ENCODE peak calls at places on chromosome 14, in nine cellular contexts. One of them, this sample, is unnamed.

GRCh38 chr14:50600849-50601248 is 40.9 kb downstream of the ATL1 start:
- DNase-seq in cardiac fibroblast: peak; percentile 49
- DNase-seq in RWPE1: no peak
- DNase-seq in tibial artery: no peak
- DNase-seq in AG10803: no peak
- DNase-seq in PC-3: no peak
- DNase-seq in pancreas: peak; percentile 28
- DNase-seq in CD14-positive monocyte: no peak
- DNase-seq in right lobe of liver: peak; percentile 36
- DNase-seq in this sample: no peak

GRCh38 chr14:75832621-75833297 is 149.0 kb downstream of the TGFB3 start:
- DNase-seq in tibial artery: no peak
- DNase-seq in pancreas: peak; percentile 21
- DNase-seq in right lobe of liver: no peak
- DNase-seq in CD14-positive monocyte: no peak
- DNase-seq in AG10803: peak; percentile 55
- DNase-seq in cardiac fibroblast: peak; percentile 70
- DNase-seq in RWPE1: no peak
- DNase-seq in PC-3: peak; percentile 72
- DNase-seq in this sample: no peak

GRCh38 chr14:92728781-92729364 is 19.6 kb downstream of the LGMN start:
- DNase-seq in AG10803: no peak
- DNase-seq in PC-3: peak; percentile 92
- DNase-seq in pancreas: no peak
- DNase-seq in tibial artery: no peak
- DNase-seq in right lobe of liver: no peak
- DNase-seq in CD14-positive monocyte: peak; percentile 87
- DNase-seq in cardiac fibroblast: peak; percentile 58
- DNase-seq in RWPE1: peak; percentile 84
- DNase-seq in this sample: no peak

GRCh38 chr14:54135804-54136280 is 179.2 kb upstream of the BMP4 start:
- DNase-seq in pancreas: no peak
- DNase-seq in right lobe of liver: no peak
- DNase-seq in AG10803: no peak
- DNase-seq in PC-3: no peak
- DNase-seq in CD14-positive monocyte: no peak
- DNase-seq in cardiac fibroblast: no peak
- DNase-seq in tibial artery: no peak
- DNase-seq in RWPE1: no peak
- DNase-seq in this sample: no peak

GRCh38 chr14:34058510-34058909 is 107.6 kb upstream of the EGLN3 start:
- DNase-seq in AG10803: no peak
- DNase-seq in right lobe of liver: no peak
- DNase-seq in tibial artery: no peak
- DNase-seq in CD14-positive monocyte: no peak
- DNase-seq in cardiac fibroblast: no peak
- DNase-seq in PC-3: no peak
- DNase-seq in pancreas: no peak
- DNase-seq in RWPE1: no peak
- DNase-seq in this sample: no peak

GRCh38 chr14:50762001-50762930 is 68.7 kb downstream of the NIN start:
- DNase-seq in cardiac fibroblast: peak; percentile 7
- DNase-seq in PC-3: peak; percentile 86
- DNase-seq in CD14-positive monocyte: no peak
- DNase-seq in tibial artery: no peak
- DNase-seq in right lobe of liver: no peak
- DNase-seq in AG10803: peak; percentile 79
- DNase-seq in RWPE1: no peak
- DNase-seq in pancreas: no peak
- DNase-seq in this sample: no peak

GRCh38 chr14:99749142-99749541 is 44.1 kb upstream of the EML1 start:
- DNase-seq in cardiac fibroblast: no peak
- DNase-seq in right lobe of liver: no peak
- DNase-seq in RWPE1: no peak
- DNase-seq in tibial artery: no peak
- DNase-seq in AG10803: no peak
- DNase-seq in pancreas: no peak
- DNase-seq in PC-3: no peak
- DNase-seq in CD14-positive monocyte: no peak
- DNase-seq in this sample: no peak

GRCh38 chr14:36208690-36209278 is 32.3 kb upstream of the PTCSC3 start:
- DNase-seq in right lobe of liver: no peak
- DNase-seq in PC-3: no peak
- DNase-seq in AG10803: no peak
- DNase-seq in CD14-positive monocyte: no peak
- DNase-seq in tibial artery: no peak
- DNase-seq in RWPE1: no peak
- DNase-seq in cardiac fibroblast: no peak
- DNase-seq in pancreas: no peak
- DNase-seq in this sample: no peak

GRCh38 chr14:95305145-95305544 is 14.6 kb downstream of the CLMN start:
- DNase-seq in right lobe of liver: no peak
- DNase-seq in RWPE1: no peak
- DNase-seq in CD14-positive monocyte: no peak
- DNase-seq in pancreas: no peak
- DNase-seq in AG10803: no peak
- DNase-seq in PC-3: no peak
- DNase-seq in cardiac fibroblast: no peak
- DNase-seq in tibial artery: no peak
- DNase-seq in this sample: peak; percentile 40

GRCh38 chr14:93269341-93270068 is 62.4 kb downstream of the UBR7 start:
- DNase-seq in PC-3: peak; percentile 72
- DNase-seq in cardiac fibroblast: peak; percentile 36
- DNase-seq in RWPE1: no peak
- DNase-seq in right lobe of liver: no peak
- DNase-seq in tibial artery: no peak
- DNase-seq in pancreas: no peak
- DNase-seq in CD14-positive monocyte: no peak
- DNase-seq in AG10803: peak; percentile 57
- DNase-seq in this sample: no peak

GRCh38 chr14:60642790-60643397 is 6.4 kb downstream of the SIX1 start:
- DNase-seq in CD14-positive monocyte: no peak
- DNase-seq in right lobe of liver: no peak
- DNase-seq in AG10803: no peak
- DNase-seq in RWPE1: no peak
- DNase-seq in PC-3: no peak
- DNase-seq in tibial artery: no peak
- DNase-seq in pancreas: no peak
- DNase-seq in cardiac fibroblast: no peak
- DNase-seq in this sample: peak; percentile 93

GRCh38 chr14:89779707-89780106 is 174.8 kb downstream of the EFCAB11 start:
- DNase-seq in PC-3: no peak
- DNase-seq in right lobe of liver: no peak
- DNase-seq in RWPE1: no peak
- DNase-seq in tibial artery: no peak
- DNase-seq in cardiac fibroblast: no peak
- DNase-seq in CD14-positive monocyte: no peak
- DNase-seq in pancreas: no peak
- DNase-seq in AG10803: no peak
- DNase-seq in this sample: no peak
- TF ChIP-seq CTCF in PC-3: no peak
- TF ChIP-seq CTCF in right lobe of liver: no peak
- TF ChIP-seq CTCF in RWPE1: no peak
- TF ChIP-seq CTCF in tibial artery: no peak
- TF ChIP-seq CTCF in cardiac fibroblast: no peak
- TF ChIP-seq CTCF in CD14-positive monocyte: no peak
- TF ChIP-seq CTCF in pancreas: no peak
- TF ChIP-seq CTCF in AG10803: no peak
- TF ChIP-seq CTCF in this sample: no peak

GRCh38 chr14:84343637-84344036 is 1186.3 kb upstream of the FLRT2 start:
- DNase-seq in tibial artery: no peak
- DNase-seq in pancreas: no peak
- DNase-seq in cardiac fibroblast: peak; percentile 65
- DNase-seq in right lobe of liver: no peak
- DNase-seq in RWPE1: no peak
- DNase-seq in PC-3: no peak
- DNase-seq in AG10803: no peak
- DNase-seq in CD14-positive monocyte: no peak
- DNase-seq in this sample: no peak

DNA sequence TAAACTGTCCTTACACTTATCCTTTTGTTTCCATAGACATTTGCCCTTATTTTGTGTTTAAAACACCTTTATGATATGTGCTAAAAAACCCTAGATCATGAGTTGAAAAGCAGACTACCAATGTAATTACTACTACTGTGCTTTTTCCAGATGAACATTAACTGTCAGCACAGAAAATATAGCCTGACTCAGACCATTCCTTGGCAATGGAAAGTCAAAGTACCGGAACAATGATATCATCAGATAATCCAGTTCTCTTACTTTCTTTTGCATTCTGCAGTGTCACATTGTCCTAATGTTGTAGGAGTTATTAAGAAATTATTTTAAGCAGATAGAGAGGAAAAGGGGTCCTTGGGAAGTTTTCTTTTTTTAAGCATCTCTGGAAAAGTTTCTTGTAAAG is 1189.0 kb upstream of the FLRT2 start:
- DNase-seq in cardiac fibroblast: peak; percentile 41
- DNase-seq in CD14-positive monocyte: no peak
- DNase-seq in PC-3: no peak
- DNase-seq in RWPE1: no peak
- DNase-seq in pancreas: no peak
- DNase-seq in right lobe of liver: no peak
- DNase-seq in AG10803: no peak
- DNase-seq in tibial artery: no peak
- DNase-seq in this sample: no peak
- TF ChIP-seq CTCF in cardiac fibroblast: no peak
- TF ChIP-seq CTCF in CD14-positive monocyte: no peak
- TF ChIP-seq CTCF in PC-3: no peak
- TF ChIP-seq CTCF in RWPE1: no peak
- TF ChIP-seq CTCF in pancreas: no peak
- TF ChIP-seq CTCF in right lobe of liver: no peak
- TF ChIP-seq CTCF in AG10803: no peak
- TF ChIP-seq CTCF in tibial artery: no peak
- TF ChIP-seq CTCF in this sample: no peak

GRCh38 chr14:26398616-26399015 is 199.2 kb downstream of the NOVA1 start:
- DNase-seq in PC-3: no peak
- DNase-seq in pancreas: no peak
- DNase-seq in tibial artery: no peak
- DNase-seq in RWPE1: no peak
- DNase-seq in AG10803: no peak
- DNase-seq in right lobe of liver: no peak
- DNase-seq in CD14-positive monocyte: no peak
- DNase-seq in cardiac fibroblast: peak; percentile 37
- DNase-seq in this sample: no peak

GRCh38 chr14:26395726-26396125 is 202.1 kb downstream of the NOVA1 start:
- DNase-seq in right lobe of liver: no peak
- DNase-seq in RWPE1: no peak
- DNase-seq in CD14-positive monocyte: no peak
- DNase-seq in tibial artery: no peak
- DNase-seq in PC-3: no peak
- DNase-seq in AG10803: no peak
- DNase-seq in pancreas: no peak
- DNase-seq in cardiac fibroblast: no peak
- DNase-seq in this sample: no peak

GRCh38 chr14:26392498-26392897 is 205.3 kb downstream of the NOVA1 start:
- DNase-seq in PC-3: no peak
- DNase-seq in RWPE1: no peak
- DNase-seq in right lobe of liver: no peak
- DNase-seq in AG10803: no peak
- DNase-seq in tibial artery: no peak
- DNase-seq in pancreas: no peak
- DNase-seq in CD14-positive monocyte: no peak
- DNase-seq in cardiac fibroblast: no peak
- DNase-seq in this sample: no peak

GRCh38 chr14:26389646-26390508 is 208.0 kb downstream of the NOVA1 start:
- DNase-seq in PC-3: peak; percentile 18
- DNase-seq in cardiac fibroblast: peak; percentile 82
- DNase-seq in AG10803: peak; percentile 19
- DNase-seq in pancreas: no peak
- DNase-seq in CD14-positive monocyte: no peak
- DNase-seq in tibial artery: no peak
- DNase-seq in right lobe of liver: no peak
- DNase-seq in RWPE1: no peak
- DNase-seq in this sample: no peak

DNA sequence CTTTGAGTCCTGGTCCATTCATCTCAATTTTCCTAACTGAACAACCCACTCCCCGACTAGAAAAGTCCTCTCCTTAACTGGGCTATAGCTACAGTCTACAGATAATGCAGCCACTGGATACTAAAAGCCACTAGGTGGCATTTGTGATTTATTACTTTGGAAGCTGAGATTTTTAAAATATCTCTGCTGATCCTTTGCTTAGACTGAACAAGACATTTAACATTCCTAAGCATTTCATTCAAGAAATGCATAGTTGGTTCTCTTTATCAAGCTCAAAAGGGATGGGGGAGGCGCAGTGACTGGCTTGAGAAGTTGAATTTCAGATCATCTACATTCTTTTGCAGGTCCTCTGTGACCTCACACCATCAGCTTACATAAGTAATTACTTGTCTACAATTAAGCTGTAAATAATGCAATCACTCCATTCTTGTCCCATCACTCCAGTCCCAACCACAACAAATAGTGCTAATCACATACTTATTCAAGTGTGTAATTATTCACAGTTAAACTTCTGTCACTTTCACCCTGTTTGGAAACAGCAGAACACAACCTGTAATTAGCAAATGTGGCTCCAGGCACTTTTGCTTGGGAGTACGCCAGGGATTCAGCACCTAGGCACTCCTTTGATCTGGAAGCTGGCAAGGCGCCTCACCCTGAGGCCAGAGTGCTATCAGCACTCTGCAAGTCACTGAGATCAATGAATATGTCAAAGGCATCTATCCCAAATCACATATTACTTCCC is 203.5 kb downstream of the NOVA1 start:
- DNase-seq in AG10803: peak; percentile 1
- DNase-seq in right lobe of liver: peak; percentile 58
- DNase-seq in cardiac fibroblast: peak; percentile 64
- DNase-seq in CD14-positive monocyte: no peak
- DNase-seq in PC-3: peak; percentile 59
- DNase-seq in RWPE1: no peak
- DNase-seq in pancreas: no peak
- DNase-seq in tibial artery: no peak
- DNase-seq in this sample: no peak
- TF ChIP-seq CTCF in AG10803: no peak
- TF ChIP-seq CTCF in right lobe of liver: peak; percentile 42
- TF ChIP-seq CTCF in cardiac fibroblast: peak; percentile 42
- TF ChIP-seq CTCF in CD14-positive monocyte: no peak
- TF ChIP-seq CTCF in PC-3: peak; percentile 68
- TF ChIP-seq CTCF in RWPE1: no peak
- TF ChIP-seq CTCF in pancreas: no peak
- TF ChIP-seq CTCF in tibial artery: peak; percentile 27
- TF ChIP-seq CTCF in this sample: peak; percentile 83

DNA sequence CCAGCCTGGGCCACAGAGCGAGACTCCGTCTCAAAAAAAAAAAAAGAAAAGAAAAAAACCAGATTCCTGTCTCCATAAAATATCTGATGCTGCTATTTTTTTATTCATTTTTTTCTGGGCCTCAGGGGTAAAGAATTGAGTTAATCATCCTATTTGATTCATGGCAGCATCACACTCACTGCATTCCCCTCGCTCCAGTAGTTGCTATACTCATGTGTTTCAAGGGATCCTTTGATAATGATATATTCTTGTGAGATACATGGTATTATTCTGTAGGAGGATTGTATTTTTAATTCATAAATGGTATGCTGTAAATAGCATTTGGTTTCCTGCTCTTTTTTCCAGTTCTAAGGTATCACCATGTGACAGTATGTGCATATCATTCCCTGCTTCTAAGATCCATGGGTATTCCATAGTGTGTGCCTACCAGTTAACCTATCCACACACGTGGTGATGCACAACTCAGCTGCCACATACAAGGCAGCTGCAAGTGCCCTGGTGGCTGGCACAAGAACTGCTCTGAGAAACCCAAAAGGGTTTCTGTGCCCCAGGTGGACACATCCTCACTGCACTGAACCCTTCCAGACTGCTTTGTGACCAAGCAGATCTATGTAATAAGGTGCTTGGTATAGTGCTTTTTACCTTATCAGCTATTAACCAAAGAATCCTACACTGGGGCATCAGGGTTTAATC is 74.7 kb downstream of the ZFP36L1 start:
- DNase-seq in right lobe of liver: no peak
- DNase-seq in PC-3: peak; percentile 52
- DNase-seq in pancreas: no peak
- DNase-seq in AG10803: no peak
- DNase-seq in CD14-positive monocyte: no peak
- DNase-seq in cardiac fibroblast: no peak
- DNase-seq in tibial artery: no peak
- DNase-seq in RWPE1: no peak
- DNase-seq in this sample: no peak
- TF ChIP-seq CTCF in right lobe of liver: peak; percentile 29
- TF ChIP-seq CTCF in PC-3: peak; percentile 63
- TF ChIP-seq CTCF in pancreas: no peak
- TF ChIP-seq CTCF in AG10803: peak; percentile 30
- TF ChIP-seq CTCF in CD14-positive monocyte: peak; percentile 85
- TF ChIP-seq CTCF in cardiac fibroblast: peak; percentile 44
- TF ChIP-seq CTCF in tibial artery: no peak
- TF ChIP-seq CTCF in RWPE1: no peak
- TF ChIP-seq CTCF in this sample: peak; percentile 59

This sample was measured in chondrocyte.